ENCODE peak calls at places on chromosomes 5 and 9, in eight cellular contexts. K, M, L, G, S, T, U and C are unnamed samples.

GRCh38 chr5:146007270-146007669 is 70.9 kb downstream of the SH3RF2 start:
- DNase-seq in S (no peak), K (no peak), U (no peak), G (no peak), L (peak), T (no peak), M (peak), C (no peak)

GRCh38 chr9:71609453-71609840 is 158.9 kb downstream of the CEMIP2 start:
- DNase-seq in T (no peak), G (no peak), U (no peak), L (no peak), S (no peak), K (no peak), M (no peak), C (no peak)

GRCh38 chr5:61813361-61813760 is 481.3 kb downstream of the ZSWIM6 start:
- DNase-seq in U (no peak), M (no peak), L (no peak), S (no peak), T (no peak), K (no peak), G (no peak), C (no peak)

GRCh38 chr9:127557466-127557869 is 54.6 kb upstream of the STXBP1 start:
- DNase-seq in K (no peak), G (no peak), T (no peak), U (no peak), S (no peak), L (peak), M (peak), C (peak)

GRCh38 chr9:130347036-130347435 is 81.5 kb downstream of the HMCN2 start:
- DNase-seq in M (no peak), K (no peak), T (no peak), G (no peak), U (no peak), S (no peak), L (no peak), C (no peak)

GRCh38 chr5:56011835-56012234 is 17.1 kb upstream of the IL6ST start:
- DNase-seq in T (no peak), L (peak), S (no peak), K (no peak), U (no peak), M (peak), G (no peak), C (peak)

GRCh38 chr5:145587308-145588071 is 247.7 kb downstream of the PRELID2 start:
- DNase-seq in G (no peak), L (peak), S (no peak), M (peak), U (no peak), K (no peak), T (no peak), C (peak)

GRCh38 chr5:30502277-30502676 is 691.2 kb upstream of the CDH6 start:
- DNase-seq in S (no peak), T (no peak), L (no peak), M (peak), U (no peak), G (no peak), K (no peak), C (no peak)

GRCh38 chr5:170252710-170253350 is 20.0 kb downstream of the C5orf58 start:
- DNase-seq in M (no peak), S (no peak), T (no peak), L (peak), U (no peak), G (no peak), K (no peak), C (no peak)

GRCh38 chr5:78803386-78803785 is 154.8 kb upstream of the LHFPL2 start:
- DNase-seq in S (no peak), G (no peak), M (peak), L (peak), U (no peak), T (peak), K (no peak), C (no peak)

GRCh38 chr5:157225463-157226422 is 40.2 kb upstream of the CYFIP2 start:
- DNase-seq in M (no peak), U (no peak), G (no peak), S (no peak), T (no peak), L (no peak), K (no peak), C (no peak)

GRCh38 chr9:110130211-110130610 is 77.7 kb downstream of the C9orf152 start:
- DNase-seq in K (no peak), G (no peak), T (no peak), S (no peak), L (no peak), M (no peak), U (no peak), C (no peak)

GRCh38 chr9:83680233-83680632 is 27.5 kb downstream of the UBQLN1 start:
- DNase-seq in T (no peak), S (no peak), U (no peak), M (no peak), G (no peak), L (no peak), K (no peak), C (no peak)

GRCh38 chr5:120476063-120476462 is 12.0 kb downstream of the PRR16 start:
- DNase-seq in M (no peak), K (no peak), L (peak), T (no peak), S (no peak), U (no peak), G (no peak), C (no peak)

GRCh38 chr9:136806631-136807201 is 1.0 kb upstream of the RABL6 start:
- DNase-seq in L (no peak), S (no peak), M (no peak), T (no peak), U (no peak), G (no peak), K (no peak), C (no peak)

GRCh38 chr5:92800360-92800759 is 780.7 kb downstream of the NR2F1-AS1 start:
- DNase-seq in U (peak), K (no peak), T (no peak), L (peak), G (no peak), M (no peak), S (no peak), C (no peak)

GRCh38 chr9:116524778-116525470 is 162.2 kb upstream of the TRIM32 start:
- DNase-seq in M (no peak), U (no peak), T (no peak), S (no peak), K (no peak), G (no peak), L (no peak), C (no peak)

GRCh38 chr9:4225291-4226119 is 74.4 kb downstream of the GLIS3 start:
- DNase-seq in M (peak), G (no peak), U (no peak), L (peak), T (no peak), S (no peak), K (no peak), C (no peak)

GRCh38 chr9:14221558-14221957 is 92.4 kb downstream of the NFIB start:
- DNase-seq in L (peak), S (no peak), M (peak), K (no peak), T (no peak), G (no peak), U (no peak), C (peak)

GRCh38 chr5:139816566-139816965 is 21.0 kb downstream of the PSD2 start:
- DNase-seq in K (no peak), M (no peak), G (no peak), U (no peak), T (no peak), S (no peak), L (no peak), C (no peak)

GRCh38 chr9:102867488-102867887 is 127.6 kb upstream of the CYLC2 start:
- DNase-seq in L (no peak), U (no peak), S (no peak), M (no peak), G (no peak), T (peak), K (no peak), C (no peak)

GRCh38 chr5:101942321-101942882 is 353.7 kb downstream of the SLCO4C1 start:
- DNase-seq in L (no peak), T (no peak), M (peak), K (no peak), U (no peak), S (no peak), G (peak), C (peak)

GRCh38 chr5:74889523-74890105 is 23.4 kb upstream of the FAM169A start:
- DNase-seq in G (no peak), M (no peak), T (no peak), S (no peak), K (no peak), L (no peak), U (no peak), C (no peak)

GRCh38 chr9:114428466-114428865 is 40.7 kb upstream of the AKNA start:
- DNase-seq in G (no peak), L (no peak), S (no peak), K (no peak), T (no peak), M (no peak), U (no peak), C (no peak)

GRCh38 chr5:134268019-134268601 is 42.2 kb upstream of the PPP2CA start:
- DNase-seq in G (no peak), U (no peak), T (no peak), K (no peak), M (no peak), L (no peak), S (no peak), C (no peak)

GRCh38 chr5:142059304-142059940 is 46.6 kb upstream of the GNPDA1 start:
- DNase-seq in U (no peak), M (peak), L (no peak), T (peak), K (no peak), S (no peak), G (no peak), C (no peak)

GRCh38 chr9:71567890-71568289 is 200.4 kb downstream of the CEMIP2 start:
- DNase-seq in T (no peak), K (no peak), M (no peak), U (no peak), G (no peak), S (no peak), L (no peak), C (no peak)

GRCh38 chr9:89864257-89864656 is 259.4 kb downstream of the GADD45G start:
- DNase-seq in K (no peak), L (no peak), S (no peak), G (no peak), T (no peak), M (no peak), U (peak), C (no peak)

GRCh38 chr9:127523312-127523851 is 72.1 kb downstream of the LRSAM1 start:
- DNase-seq in U (no peak), G (no peak), K (no peak), S (no peak), T (peak), M (peak), L (no peak), C (no peak)

GRCh38 chr5:181261320-181262085 is 560 bp upstream of the TRIM52 start:
- DNase-seq in L (peak), S (peak), U (no peak), T (peak), M (peak), G (no peak), K (peak), C (peak)

GRCh38 chr5:19322716-19323485 is 665.1 kb downstream of the CDH18 start:
- DNase-seq in U (no peak), L (no peak), T (no peak), S (no peak), G (no peak), K (no peak), M (no peak), C (no peak)

GRCh38 chr5:2017540-2018389 is 135.0 kb upstream of the IRX4 start:
- DNase-seq in M (peak), K (no peak), G (peak), S (peak), T (no peak), U (peak), L (peak), C (no peak)

GRCh38 chr5:126454535-126454934 is 31.3 kb downstream of the GRAMD2B start:
- DNase-seq in G (no peak), M (no peak), S (no peak), L (no peak), T (no peak), U (no peak), K (no peak), C (no peak)